ENCODE peak calls at places on chromosomes 5 and 9, in four cellular contexts. One of them, this sample, is unnamed.

GRCh38 chr5:68319316-68320093 is 103.9 kb downstream of the PIK3R1 start:
- DNase-seq in heart left ventricle: no peak
- DNase-seq in aorta: no peak
- DNase-seq in esophagus squamous epithelium: no peak
- DNase-seq in this sample: no peak

GRCh38 chr5:134435525-134435924 is 23.8 kb upstream of the CDKN2AIPNL start:
- DNase-seq in aorta: no peak
- DNase-seq in esophagus squamous epithelium: no peak
- DNase-seq in heart left ventricle: no peak
- DNase-seq in this sample: no peak

GRCh38 chr9:129176786-129177442 is 1.1 kb downstream of the IER5L start:
- DNase-seq in aorta: peak
- DNase-seq in esophagus squamous epithelium: no peak
- DNase-seq in heart left ventricle: peak
- DNase-seq in this sample: peak

GRCh38 chr5:58317808-58318207 is 142.1 kb downstream of the PLK2 start:
- DNase-seq in heart left ventricle: no peak
- DNase-seq in esophagus squamous epithelium: no peak
- DNase-seq in aorta: no peak
- DNase-seq in this sample: no peak

GRCh38 chr9:113620377-113621161 is 157.0 kb downstream of the RGS3 start:
- DNase-seq in esophagus squamous epithelium: no peak
- DNase-seq in heart left ventricle: peak
- DNase-seq in aorta: peak
- DNase-seq in this sample: peak

GRCh38 chr9:93684806-93685553 is 108.6 kb downstream of the PHF2 start:
- DNase-seq in esophagus squamous epithelium: no peak
- DNase-seq in aorta: no peak
- DNase-seq in heart left ventricle: no peak
- DNase-seq in this sample: no peak

GRCh38 chr9:114286146-114286679 is 36.7 kb upstream of the ORM1 start:
- DNase-seq in esophagus squamous epithelium: no peak
- DNase-seq in aorta: no peak
- DNase-seq in heart left ventricle: peak
- DNase-seq in this sample: peak

GRCh38 chr9:11149065-11149464 is 536.3 kb upstream of the PTPRD start:
- DNase-seq in heart left ventricle: no peak
- DNase-seq in aorta: no peak
- DNase-seq in esophagus squamous epithelium: no peak
- DNase-seq in this sample: no peak

GRCh38 chr5:160359816-160360215 is 10.6 kb downstream of the C1QTNF2 start:
- DNase-seq in aorta: no peak
- DNase-seq in esophagus squamous epithelium: no peak
- DNase-seq in heart left ventricle: no peak
- DNase-seq in this sample: no peak

GRCh38 chr9:111039203-111039907 is 1.1 kb upstream of the LPAR1 start:
- DNase-seq in heart left ventricle: no peak
- DNase-seq in aorta: no peak
- DNase-seq in esophagus squamous epithelium: no peak
- DNase-seq in this sample: no peak

GRCh38 chr5:151047814-151048425 is 27.5 kb downstream of the GPX3 start:
- DNase-seq in esophagus squamous epithelium: no peak
- DNase-seq in heart left ventricle: no peak
- DNase-seq in aorta: no peak
- DNase-seq in this sample: peak

GRCh38 chr9:128216781-128217553 is 13.8 kb downstream of the DNM1 start:
- DNase-seq in aorta: no peak
- DNase-seq in esophagus squamous epithelium: no peak
- DNase-seq in heart left ventricle: no peak
- DNase-seq in this sample: peak

GRCh38 chr5:9207820-9208418 is 338.0 kb downstream of the SEMA5A start:
- DNase-seq in esophagus squamous epithelium: no peak
- DNase-seq in aorta: no peak
- DNase-seq in heart left ventricle: no peak
- DNase-seq in this sample: no peak

GRCh38 chr5:6397536-6398269 is 19.4 kb upstream of the MED10 start:
- DNase-seq in esophagus squamous epithelium: no peak
- DNase-seq in aorta: no peak
- DNase-seq in heart left ventricle: no peak
- DNase-seq in this sample: no peak

GRCh38 chr9:91812191-91812590 is 137.8 kb downstream of the ROR2 start:
- DNase-seq in aorta: peak
- DNase-seq in heart left ventricle: no peak
- DNase-seq in esophagus squamous epithelium: no peak
- DNase-seq in this sample: no peak

GRCh38 chr9:91354846-91355245 is 6.9 kb downstream of the AUH start:
- DNase-seq in esophagus squamous epithelium: no peak
- DNase-seq in aorta: no peak
- DNase-seq in heart left ventricle: no peak
- DNase-seq in this sample: no peak

GRCh38 chr5:178350361-178351220 is 118.0 kb upstream of the PHYKPL start:
- DNase-seq in heart left ventricle: peak
- DNase-seq in esophagus squamous epithelium: no peak
- DNase-seq in aorta: peak
- DNase-seq in this sample: peak

GRCh38 chr5:172303090-172303995 is 19.8 kb upstream of the UBTD2 start:
- DNase-seq in aorta: no peak
- DNase-seq in heart left ventricle: no peak
- DNase-seq in esophagus squamous epithelium: no peak
- DNase-seq in this sample: no peak

GRCh38 chr5:17257705-17258273 is 40.4 kb downstream of the BASP1 start:
- DNase-seq in aorta: no peak
- DNase-seq in esophagus squamous epithelium: no peak
- DNase-seq in heart left ventricle: no peak
- DNase-seq in this sample: no peak

GRCh38 chr5:122515709-122516431 is 203.8 kb downstream of the SNCAIP start:
- DNase-seq in aorta: no peak
- DNase-seq in esophagus squamous epithelium: no peak
- DNase-seq in heart left ventricle: peak
- DNase-seq in this sample: no peak

GRCh38 chr9:111795557-111795839 is 761 bp upstream of the SHOC1 start:
- DNase-seq in heart left ventricle: no peak
- DNase-seq in esophagus squamous epithelium: no peak
- DNase-seq in aorta: no peak
- DNase-seq in this sample: no peak

GRCh38 chr5:131877873-131878272 is 67.6 kb downstream of the MEIKIN start:
- DNase-seq in aorta: no peak
- DNase-seq in esophagus squamous epithelium: no peak
- DNase-seq in heart left ventricle: no peak
- DNase-seq in this sample: no peak

DNA sequence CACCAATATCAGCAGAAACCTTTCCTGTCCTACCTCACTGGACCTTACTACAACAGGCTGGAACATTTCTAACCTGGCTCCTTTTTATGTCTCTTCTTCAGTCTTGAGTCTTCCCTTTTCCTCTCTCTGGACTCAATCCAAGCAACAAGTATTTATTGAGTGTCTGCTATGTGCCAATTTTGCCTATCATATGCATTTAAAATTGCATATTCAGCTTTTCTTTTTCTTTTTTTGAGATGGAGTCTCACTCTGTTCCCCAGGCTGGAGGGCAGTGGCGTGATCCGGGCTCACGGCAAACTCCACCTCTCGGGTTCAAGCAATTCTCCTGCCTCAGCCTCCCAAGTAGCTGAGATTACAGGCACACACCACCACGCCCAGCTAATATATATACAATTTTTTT is 65.8 kb downstream of the MEIKIN start:
- DNase-seq in esophagus squamous epithelium: no peak
- DNase-seq in aorta: no peak
- DNase-seq in heart left ventricle: no peak
- DNase-seq in this sample: no peak
- H3K27ac ChIP-seq in esophagus squamous epithelium: no peak
- H3K27ac ChIP-seq in aorta: no peak
- H3K27ac ChIP-seq in heart left ventricle: no peak
- H3K27ac ChIP-seq in this sample: no peak

GRCh38 chr9:121498487-121499176 is 1.0 kb downstream of the GGTA1 start:
- DNase-seq in aorta: no peak
- DNase-seq in esophagus squamous epithelium: no peak
- DNase-seq in heart left ventricle: peak
- DNase-seq in this sample: peak

GRCh38 chr9:121500165-121500478 is 478 bp upstream of the GGTA1 start:
- DNase-seq in heart left ventricle: no peak
- DNase-seq in aorta: no peak
- DNase-seq in esophagus squamous epithelium: no peak
- DNase-seq in this sample: no peak

GRCh38 chr9:121499427-121500164 is at the start of gene GGTA1:
- DNase-seq in esophagus squamous epithelium: no peak
- DNase-seq in aorta: peak
- DNase-seq in heart left ventricle: peak
- DNase-seq in this sample: peak

GRCh38 chr9:121498150-121498486 is 1.5 kb downstream of the GGTA1 start:
- DNase-seq in heart left ventricle: no peak
- DNase-seq in esophagus squamous epithelium: no peak
- DNase-seq in aorta: no peak
- DNase-seq in this sample: no peak

DNA sequence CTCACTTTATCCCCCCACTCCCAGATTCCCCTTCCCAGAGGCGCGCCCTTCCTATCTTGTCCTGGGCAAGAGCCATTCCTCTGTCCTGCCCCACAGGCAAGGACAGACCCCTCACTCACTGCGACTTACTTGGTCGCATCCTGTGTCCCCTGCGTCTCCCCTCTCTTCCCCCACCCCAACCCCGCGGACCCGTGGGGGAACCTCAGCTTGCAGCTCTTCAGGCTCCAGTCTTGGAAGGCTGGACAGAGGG is 542 bp downstream of the GGTA1 start:
- DNase-seq in esophagus squamous epithelium: no peak
- DNase-seq in heart left ventricle: no peak
- DNase-seq in aorta: no peak
- DNase-seq in this sample: no peak
- H3K27ac ChIP-seq in esophagus squamous epithelium: peak
- H3K27ac ChIP-seq in heart left ventricle: peak
- H3K27ac ChIP-seq in aorta: peak
- H3K27ac ChIP-seq in this sample: peak

GRCh38 chr9:6667633-6668280 is 22.2 kb upstream of the GLDC start:
- DNase-seq in aorta: no peak
- DNase-seq in esophagus squamous epithelium: no peak
- DNase-seq in heart left ventricle: no peak
- DNase-seq in this sample: no peak
- H3K27ac ChIP-seq in aorta: no peak
- H3K27ac ChIP-seq in esophagus squamous epithelium: no peak
- H3K27ac ChIP-seq in heart left ventricle: no peak
- H3K27ac ChIP-seq in this sample: no peak

GRCh38 chr9:127185181-127185580 is 62.7 kb upstream of the ANGPTL2 start:
- DNase-seq in esophagus squamous epithelium: no peak
- DNase-seq in heart left ventricle: no peak
- DNase-seq in aorta: peak
- DNase-seq in this sample: no peak
- H3K27ac ChIP-seq in esophagus squamous epithelium: peak
- H3K27ac ChIP-seq in heart left ventricle: peak
- H3K27ac ChIP-seq in aorta: peak
- H3K27ac ChIP-seq in this sample: peak

GRCh38 chr9:6616976-6617375 is 28.6 kb downstream of the GLDC start:
- DNase-seq in aorta: no peak
- DNase-seq in esophagus squamous epithelium: no peak
- DNase-seq in heart left ventricle: no peak
- DNase-seq in this sample: no peak
- H3K27ac ChIP-seq in aorta: no peak
- H3K27ac ChIP-seq in esophagus squamous epithelium: no peak
- H3K27ac ChIP-seq in heart left ventricle: no peak
- H3K27ac ChIP-seq in this sample: no peak

GRCh38 chr5:173774212-173774850 is 113.8 kb upstream of the CPEB4 start:
- DNase-seq in aorta: no peak
- DNase-seq in heart left ventricle: peak
- DNase-seq in esophagus squamous epithelium: no peak
- DNase-seq in this sample: no peak

GRCh38 chr5:173777669-173778068 is 110.5 kb upstream of the CPEB4 start:
- DNase-seq in heart left ventricle: no peak
- DNase-seq in esophagus squamous epithelium: no peak
- DNase-seq in aorta: no peak
- DNase-seq in this sample: no peak

GRCh38 chr5:173777149-173777548 is 111.0 kb upstream of the CPEB4 start:
- DNase-seq in aorta: no peak
- DNase-seq in esophagus squamous epithelium: no peak
- DNase-seq in heart left ventricle: no peak
- DNase-seq in this sample: no peak

GRCh38 chr5:173775261-173775660 is 112.9 kb upstream of the CPEB4 start:
- DNase-seq in aorta: no peak
- DNase-seq in esophagus squamous epithelium: no peak
- DNase-seq in heart left ventricle: no peak
- DNase-seq in this sample: no peak

DNA sequence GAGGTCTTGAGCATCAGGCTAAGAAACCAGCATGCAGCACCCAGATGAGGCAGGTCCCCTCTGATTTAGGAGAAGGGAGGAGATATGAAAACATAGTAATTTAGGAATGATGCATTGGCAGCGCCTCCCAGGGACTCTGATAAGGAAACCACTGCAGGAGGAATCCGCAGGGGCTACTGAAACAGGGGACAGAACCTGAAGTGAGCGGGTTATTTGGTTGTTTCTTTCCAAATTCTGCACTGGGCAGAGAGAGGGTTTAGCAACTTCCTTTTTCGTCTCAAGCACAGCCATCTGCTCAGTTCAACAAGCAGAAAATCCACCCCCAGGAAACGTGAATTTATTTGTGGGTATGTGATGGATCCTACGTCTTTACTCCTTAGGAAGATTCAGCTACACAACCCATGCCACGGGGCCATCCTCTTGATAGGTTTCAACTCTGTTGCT is 112.4 kb upstream of the CPEB4 start:
- DNase-seq in heart left ventricle: no peak
- DNase-seq in esophagus squamous epithelium: no peak
- DNase-seq in aorta: no peak
- DNase-seq in this sample: no peak
- H3K27ac ChIP-seq in heart left ventricle: no peak
- H3K27ac ChIP-seq in esophagus squamous epithelium: no peak
- H3K27ac ChIP-seq in aorta: no peak
- H3K27ac ChIP-seq in this sample: no peak

GRCh38 chr5:65830856-65831255 is 95.5 kb upstream of the ERBIN start:
- DNase-seq in heart left ventricle: no peak
- DNase-seq in esophagus squamous epithelium: no peak
- DNase-seq in aorta: no peak
- DNase-seq in this sample: no peak
- H3K27ac ChIP-seq in heart left ventricle: no peak
- H3K27ac ChIP-seq in esophagus squamous epithelium: no peak
- H3K27ac ChIP-seq in aorta: no peak
- H3K27ac ChIP-seq in this sample: no peak

GRCh38 chr5:143219696-143220095 is 183.8 kb downstream of the NR3C1 start:
- DNase-seq in aorta: no peak
- DNase-seq in esophagus squamous epithelium: no peak
- DNase-seq in heart left ventricle: no peak
- DNase-seq in this sample: no peak
- H3K27ac ChIP-seq in aorta: no peak
- H3K27ac ChIP-seq in esophagus squamous epithelium: no peak
- H3K27ac ChIP-seq in heart left ventricle: no peak
- H3K27ac ChIP-seq in this sample: no peak

This sample was measured in psoas muscle.